ENCODE peak calls at places on chromosome 20, in six cellular contexts. X, J, Q, B, R and V are unnamed samples.
A peak's percentile ranks its signal among the peaks of the same experiment; 100 is the strongest.

GRCh38 chr20:63740501-63741353 is 1.2 kb downstream of the SLC2A4RG start:
- DNase-seq in X (peak; percentile 45), J (peak; percentile 95), Q (peak; percentile 59), B (peak; percentile 94), R (peak; percentile 95), V (peak; percentile 94)

GRCh38 chr20:11320033-11320432 is 597.7 kb upstream of the BTBD3 start:
- DNase-seq in X (no peak), J (no peak), Q (no peak), B (no peak), R (no peak), V (no peak)

GRCh38 chr20:33521461-33521860 is 31.6 kb downstream of the CBFA2T2 start:
- DNase-seq in X (no peak), J (no peak), Q (no peak), B (no peak), R (no peak), V (no peak)

GRCh38 chr20:59455392-59456341 is 148.7 kb upstream of the PHACTR3 start:
- DNase-seq in X (peak; percentile 37), J (no peak), Q (no peak), B (peak; percentile 21), R (peak; percentile 8), V (no peak)

GRCh38 chr20:13772529-13772928 is 12.2 kb downstream of the ESF1 start:
- DNase-seq in X (no peak), J (no peak), Q (no peak), B (no peak), R (no peak), V (no peak)

GRCh38 chr20:35828916-35829315 is 57.1 kb downstream of the PHF20 start:
- DNase-seq in X (no peak), J (no peak), Q (no peak), B (no peak), R (no peak), V (no peak)

GRCh38 chr20:51037499-51038110 is 14.7 kb upstream of the KCNG1 start:
- DNase-seq in X (no peak), J (no peak), Q (no peak), B (no peak), R (no peak), V (no peak)

GRCh38 chr20:48594533-48594932 is 233.3 kb downstream of the PREX1 start:
- DNase-seq in X (no peak), J (no peak), Q (no peak), B (no peak), R (no peak), V (no peak)

GRCh38 chr20:23879328-23879798 is at the start of gene CST5:
- DNase-seq in X (no peak), J (no peak), Q (no peak), B (no peak), R (no peak), V (no peak)

GRCh38 chr20:37670426-37670825 is 23.4 kb upstream of the CTNNBL1 start:
- DNase-seq in X (no peak), J (no peak), Q (no peak), B (no peak), R (no peak), V (no peak)

GRCh38 chr20:48169650-48170049 is 384.4 kb upstream of the SULF2 start:
- DNase-seq in X (no peak), J (no peak), Q (no peak), B (no peak), R (no peak), V (no peak)

GRCh38 chr20:22414354-22414753 is 170.0 kb downstream of the FOXA2 start:
- DNase-seq in X (no peak), J (no peak), Q (peak; percentile 3), B (peak; percentile 81), R (peak; percentile 25), V (no peak)

GRCh38 chr20:58160451-58161051 is 67.9 kb downstream of the ANKRD60 start:
- DNase-seq in X (no peak), J (no peak), Q (no peak), B (no peak), R (peak; percentile 41), V (no peak)

GRCh38 chr20:61436268-61436667 is 184.2 kb downstream of the CDH4 start:
- DNase-seq in X (no peak), J (no peak), Q (no peak), B (peak; percentile 70), R (peak; percentile 39), V (no peak)

GRCh38 chr20:38779247-38780097 is 26.0 kb upstream of the PPP1R16B start:
- DNase-seq in X (no peak), J (no peak), Q (no peak), B (no peak), R (no peak), V (no peak)

GRCh38 chr20:15760217-15760567 is 813.1 kb downstream of the KIF16B start:
- DNase-seq in X (no peak), J (no peak), Q (no peak), B (no peak), R (no peak), V (no peak)

GRCh38 chr20:19909696-19910095 is 107.5 kb upstream of the NAA20 start:
- DNase-seq in X (no peak), J (peak; percentile 85), Q (no peak), B (peak; percentile 41), R (no peak), V (no peak)

GRCh38 chr20:12829121-12829520 is 179.7 kb upstream of the SPTLC3 start:
- DNase-seq in X (no peak), J (no peak), Q (no peak), B (no peak), R (no peak), V (no peak)

GRCh38 chr20:25271486-25272222 is 23.8 kb downstream of the PYGB start:
- DNase-seq in X (no peak), J (no peak), Q (no peak), B (no peak), R (no peak), V (no peak)

GRCh38 chr20:13149371-13149770 is 71.7 kb upstream of the ISM1 start:
- DNase-seq in X (no peak), J (no peak), Q (peak; percentile 59), B (no peak), R (no peak), V (no peak)

GRCh38 chr20:9214676-9215075 is 145.8 kb downstream of the PLCB4 start:
- DNase-seq in X (no peak), J (no peak), Q (peak; percentile 98), B (peak; percentile 97), R (peak; percentile 99), V (no peak)

GRCh38 chr20:24819331-24819965 is 129.6 kb upstream of the CST7 start:
- DNase-seq in X (no peak), J (no peak), Q (no peak), B (no peak), R (no peak), V (no peak)

GRCh38 chr20:50405915-50406609 is 104.1 kb upstream of the PTPN1 start:
- DNase-seq in X (no peak), J (no peak), Q (no peak), B (no peak), R (no peak), V (no peak)

GRCh38 chr20:42258568-42258967 is 640.4 kb upstream of the CHD6 start:
- DNase-seq in X (no peak), J (no peak), Q (no peak), B (no peak), R (no peak), V (no peak)

GRCh38 chr20:51958636-51959542 is 156.6 kb upstream of the SALL4 start:
- DNase-seq in X (no peak), J (no peak), Q (no peak), B (peak; percentile 55), R (peak; percentile 64), V (no peak)

GRCh38 chr20:46946796-46947195 is 52.2 kb downstream of the EYA2 start:
- DNase-seq in X (no peak), J (no peak), Q (no peak), B (peak; percentile 14), R (peak; percentile 60), V (no peak)

GRCh38 chr20:17936306-17936790 is 32.2 kb downstream of the SNX5 start:
- DNase-seq in X (no peak), J (no peak), Q (no peak), B (peak; percentile 43), R (no peak), V (no peak)

GRCh38 chr20:22106308-22106938 is 401.0 kb downstream of the PAX1 start:
- DNase-seq in X (no peak), J (no peak), Q (peak; percentile 18), B (no peak), R (no peak), V (no peak)

GRCh38 chr20:57904706-57905105 is 194.9 kb upstream of the PMEPA1 start:
- DNase-seq in X (no peak), J (no peak), Q (no peak), B (no peak), R (no peak), V (no peak)

DNA sequence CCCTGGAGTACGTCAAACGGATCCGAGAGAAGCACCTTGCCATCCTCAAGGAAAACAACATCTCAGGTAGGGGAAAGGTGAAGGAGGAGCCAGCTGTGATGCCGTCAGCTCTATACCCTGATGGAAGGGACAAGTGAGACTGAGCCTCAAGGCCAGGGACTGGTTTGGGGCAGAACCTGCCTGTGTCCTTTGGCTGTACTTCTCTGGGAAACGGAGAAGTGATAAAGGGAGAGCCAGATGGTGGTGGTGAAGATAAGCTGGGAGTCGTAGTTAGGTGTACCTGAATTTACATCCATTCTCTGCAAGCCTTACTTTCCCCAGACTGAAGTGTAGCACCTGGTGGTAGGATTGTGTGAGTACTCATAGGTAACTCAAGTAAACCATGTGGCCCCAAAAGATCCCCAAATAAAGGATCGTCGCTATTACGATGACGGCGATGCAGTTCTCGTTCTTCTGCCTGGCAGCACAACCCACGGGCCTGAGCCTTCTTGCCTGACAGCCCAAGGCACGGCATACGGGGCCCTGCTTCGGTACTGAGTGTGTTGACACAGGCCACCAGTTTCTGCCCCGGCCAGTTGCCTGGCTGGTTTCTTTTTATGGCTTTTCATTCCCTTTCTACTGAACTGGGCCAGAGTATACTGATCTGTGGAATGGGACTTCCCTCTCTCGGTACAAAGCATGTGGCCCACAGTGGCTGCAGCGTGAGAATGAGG is 10.6 kb downstream of the PCIF1 start:
- DNase-seq in X (no peak), J (no peak), Q (no peak), B (no peak), R (no peak), V (no peak)
- TF ChIP-seq CTCF in X (no peak), J (no peak), Q (no peak), B (no peak), R (no peak), V (no peak)

GRCh38 chr20:31260326-31260932 is 3.0 kb downstream of the DEFB115 start:
- DNase-seq in X (no peak), J (no peak), Q (no peak), B (no peak), R (no peak), V (no peak)
- TF ChIP-seq CTCF in X (peak; percentile 50), J (no peak), Q (peak; percentile 26), B (no peak), R (no peak), V (no peak)

DNA sequence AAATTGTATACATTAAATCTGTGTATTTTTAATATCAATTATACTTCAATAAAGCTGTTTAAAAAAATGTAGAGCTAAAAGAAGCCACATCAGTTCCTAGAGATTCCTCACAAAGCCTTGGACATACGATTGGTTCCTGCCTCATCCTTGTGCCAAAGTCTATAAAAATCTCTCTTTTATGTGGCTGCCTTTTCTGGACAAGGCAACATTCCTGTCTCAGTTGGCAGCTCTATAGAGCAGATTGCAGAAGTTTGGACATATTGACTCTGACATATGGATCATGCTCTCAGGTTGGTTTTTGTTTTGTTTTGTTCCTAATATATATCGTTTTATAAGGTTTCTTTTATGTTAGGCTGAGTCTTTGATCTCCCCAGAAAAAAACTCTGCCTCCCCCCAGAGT is 148.9 kb downstream of the MAFB start:
- DNase-seq in X (no peak), J (no peak), Q (no peak), B (no peak), R (no peak), V (no peak)
- TF ChIP-seq CTCF in X (no peak), J (no peak), Q (no peak), B (no peak), R (no peak), V (no peak)

GRCh38 chr20:44196278-44196677 is 9.3 kb upstream of the JPH2 start:
- DNase-seq in X (no peak), J (no peak), Q (no peak), B (no peak), R (no peak), V (no peak)
- TF ChIP-seq CTCF in X (peak; percentile 33), J (no peak), Q (no peak), B (peak; percentile 19), R (no peak), V (no peak)